ENCODE peak calls at places on chromosome 4, in seven cellular contexts. One of them, this sample, is unnamed.

GRCh38 chr4:123024710-123025109 is 102.3 kb upstream of the NUDT6 start:
- DNase-seq in Peyer's patch: no peak
- DNase-seq in ovary: no peak
- DNase-seq in heart left ventricle: no peak
- DNase-seq in esophagus squamous epithelium: no peak
- DNase-seq in IMR-90: no peak
- DNase-seq in stomach: no peak
- DNase-seq in this sample: no peak

GRCh38 chr4:113784497-113785254 is 23.1 kb upstream of the CAMK2D start:
- DNase-seq in Peyer's patch: no peak
- DNase-seq in ovary: no peak
- DNase-seq in heart left ventricle: no peak
- DNase-seq in esophagus squamous epithelium: no peak
- DNase-seq in IMR-90: peak; percentile 99
- DNase-seq in stomach: no peak
- DNase-seq in this sample: no peak

GRCh38 chr4:620201-620600 is 5.2 kb upstream of the PDE6B start:
- DNase-seq in Peyer's patch: no peak
- DNase-seq in ovary: peak; percentile 4
- DNase-seq in heart left ventricle: no peak
- DNase-seq in esophagus squamous epithelium: no peak
- DNase-seq in IMR-90: no peak
- DNase-seq in stomach: no peak
- DNase-seq in this sample: no peak

GRCh38 chr4:77994194-77994721 is 62.9 kb upstream of the FRAS1 start:
- DNase-seq in Peyer's patch: no peak
- DNase-seq in ovary: no peak
- DNase-seq in heart left ventricle: peak; percentile 24
- DNase-seq in esophagus squamous epithelium: no peak
- DNase-seq in IMR-90: peak; percentile 56
- DNase-seq in stomach: no peak
- DNase-seq in this sample: no peak

GRCh38 chr4:186931519-186931918 is 207.9 kb upstream of the FAT1 start:
- DNase-seq in Peyer's patch: no peak
- DNase-seq in ovary: no peak
- DNase-seq in heart left ventricle: no peak
- DNase-seq in esophagus squamous epithelium: no peak
- DNase-seq in IMR-90: peak; percentile 70
- DNase-seq in stomach: no peak
- DNase-seq in this sample: no peak

GRCh38 chr4:47814896-47815295 is 23.0 kb downstream of the CORIN start:
- DNase-seq in Peyer's patch: no peak
- DNase-seq in ovary: no peak
- DNase-seq in heart left ventricle: no peak
- DNase-seq in esophagus squamous epithelium: no peak
- DNase-seq in IMR-90: peak; percentile 65
- DNase-seq in stomach: no peak
- DNase-seq in this sample: no peak

GRCh38 chr4:187602339-187603092 is 393.1 kb upstream of the ZFP42 start:
- DNase-seq in Peyer's patch: no peak
- DNase-seq in ovary: no peak
- DNase-seq in heart left ventricle: no peak
- DNase-seq in esophagus squamous epithelium: no peak
- DNase-seq in IMR-90: peak; percentile 43
- DNase-seq in stomach: no peak
- DNase-seq in this sample: no peak

GRCh38 chr4:5524451-5524850 is 183.9 kb downstream of the EVC2 start:
- DNase-seq in Peyer's patch: no peak
- DNase-seq in ovary: no peak
- DNase-seq in heart left ventricle: no peak
- DNase-seq in esophagus squamous epithelium: no peak
- DNase-seq in IMR-90: no peak
- DNase-seq in stomach: no peak
- DNase-seq in this sample: no peak

GRCh38 chr4:118950224-118950623 is 61.6 kb downstream of the SYNPO2 start:
- DNase-seq in Peyer's patch: no peak
- DNase-seq in ovary: no peak
- DNase-seq in heart left ventricle: no peak
- DNase-seq in esophagus squamous epithelium: no peak
- DNase-seq in IMR-90: no peak
- DNase-seq in stomach: no peak
- DNase-seq in this sample: no peak

GRCh38 chr4:56128231-56128630 is 179.5 kb downstream of the CEP135 start:
- DNase-seq in Peyer's patch: no peak
- DNase-seq in ovary: no peak
- DNase-seq in heart left ventricle: no peak
- DNase-seq in esophagus squamous epithelium: no peak
- DNase-seq in IMR-90: peak; percentile 28
- DNase-seq in stomach: no peak
- DNase-seq in this sample: no peak

GRCh38 chr4:125639182-125639621 is 324.4 kb downstream of the FAT4 start:
- DNase-seq in Peyer's patch: no peak
- DNase-seq in ovary: no peak
- DNase-seq in heart left ventricle: no peak
- DNase-seq in esophagus squamous epithelium: no peak
- DNase-seq in IMR-90: peak; percentile 1
- DNase-seq in stomach: no peak
- DNase-seq in this sample: no peak

GRCh38 chr4:90977726-90978125 is 850.5 kb downstream of the CCSER1 start:
- DNase-seq in Peyer's patch: no peak
- DNase-seq in ovary: no peak
- DNase-seq in heart left ventricle: no peak
- DNase-seq in esophagus squamous epithelium: no peak
- DNase-seq in IMR-90: no peak
- DNase-seq in stomach: no peak
- DNase-seq in this sample: no peak

GRCh38 chr4:88812420-88812819 is 114.8 kb upstream of the NAP1L5 start:
- DNase-seq in Peyer's patch: no peak
- DNase-seq in ovary: no peak
- DNase-seq in heart left ventricle: no peak
- DNase-seq in esophagus squamous epithelium: no peak
- DNase-seq in IMR-90: no peak
- DNase-seq in stomach: no peak
- DNase-seq in this sample: no peak

GRCh38 chr4:122293374-122294365 is 85.1 kb upstream of the ADAD1 start:
- DNase-seq in Peyer's patch: no peak
- DNase-seq in ovary: no peak
- DNase-seq in heart left ventricle: no peak
- DNase-seq in esophagus squamous epithelium: no peak
- DNase-seq in IMR-90: no peak
- DNase-seq in stomach: no peak
- DNase-seq in this sample: no peak

GRCh38 chr4:107392951-107393350 is 327.1 kb downstream of the PAPSS1 start:
- DNase-seq in Peyer's patch: no peak
- DNase-seq in ovary: no peak
- DNase-seq in heart left ventricle: no peak
- DNase-seq in esophagus squamous epithelium: no peak
- DNase-seq in IMR-90: peak; percentile 1
- DNase-seq in stomach: no peak
- DNase-seq in this sample: no peak

GRCh38 chr4:112448211-112448745 is 67.7 kb downstream of the NEUROG2 start:
- DNase-seq in Peyer's patch: no peak
- DNase-seq in ovary: no peak
- DNase-seq in heart left ventricle: no peak
- DNase-seq in esophagus squamous epithelium: no peak
- DNase-seq in IMR-90: peak; percentile 13
- DNase-seq in stomach: no peak
- DNase-seq in this sample: no peak

GRCh38 chr4:20544645-20545044 is 155.6 kb upstream of the PACRGL start:
- DNase-seq in Peyer's patch: no peak
- DNase-seq in ovary: no peak
- DNase-seq in heart left ventricle: no peak
- DNase-seq in esophagus squamous epithelium: no peak
- DNase-seq in IMR-90: peak; percentile 71
- DNase-seq in stomach: no peak
- DNase-seq in this sample: peak; percentile 1

GRCh38 chr4:176354884-176355283 is 35.1 kb downstream of the SPCS3 start:
- DNase-seq in Peyer's patch: no peak
- DNase-seq in ovary: no peak
- DNase-seq in heart left ventricle: no peak
- DNase-seq in esophagus squamous epithelium: no peak
- DNase-seq in IMR-90: no peak
- DNase-seq in stomach: no peak
- DNase-seq in this sample: no peak

GRCh38 chr4:14977836-14978235 is 24.4 kb upstream of the CPEB2 start:
- DNase-seq in Peyer's patch: no peak
- DNase-seq in ovary: no peak
- DNase-seq in heart left ventricle: no peak
- DNase-seq in esophagus squamous epithelium: no peak
- DNase-seq in IMR-90: no peak
- DNase-seq in stomach: no peak
- DNase-seq in this sample: no peak

GRCh38 chr4:140137654-140138053 is 16.3 kb downstream of the MAML3 start:
- DNase-seq in Peyer's patch: no peak
- DNase-seq in ovary: no peak
- DNase-seq in heart left ventricle: no peak
- DNase-seq in esophagus squamous epithelium: no peak
- DNase-seq in IMR-90: peak; percentile 59
- DNase-seq in stomach: no peak
- DNase-seq in this sample: no peak

GRCh38 chr4:183335369-183335940 is 13.2 kb upstream of the CLDN24 start:
- DNase-seq in Peyer's patch: no peak
- DNase-seq in ovary: no peak
- DNase-seq in heart left ventricle: no peak
- DNase-seq in esophagus squamous epithelium: no peak
- DNase-seq in IMR-90: peak; percentile 96
- DNase-seq in stomach: peak; percentile 23
- DNase-seq in this sample: no peak

GRCh38 chr4:78065514-78066192 is 8.5 kb downstream of the FRAS1 start:
- DNase-seq in Peyer's patch: no peak
- DNase-seq in ovary: no peak
- DNase-seq in heart left ventricle: no peak
- DNase-seq in esophagus squamous epithelium: no peak
- DNase-seq in IMR-90: no peak
- DNase-seq in stomach: no peak
- DNase-seq in this sample: no peak

GRCh38 chr4:61716437-61716836 is 516.3 kb downstream of the ADGRL3 start:
- DNase-seq in Peyer's patch: no peak
- DNase-seq in ovary: no peak
- DNase-seq in heart left ventricle: no peak
- DNase-seq in esophagus squamous epithelium: no peak
- DNase-seq in IMR-90: no peak
- DNase-seq in stomach: no peak
- DNase-seq in this sample: no peak

GRCh38 chr4:136864580-136865185 is 667.6 kb downstream of the PCDH18 start:
- DNase-seq in Peyer's patch: no peak
- DNase-seq in ovary: no peak
- DNase-seq in heart left ventricle: no peak
- DNase-seq in esophagus squamous epithelium: no peak
- DNase-seq in IMR-90: peak; percentile 81
- DNase-seq in stomach: no peak
- DNase-seq in this sample: peak; percentile 77

GRCh38 chr4:111812760-111813159 is 332.5 kb upstream of the FAM241A start:
- DNase-seq in Peyer's patch: no peak
- DNase-seq in ovary: no peak
- DNase-seq in heart left ventricle: no peak
- DNase-seq in esophagus squamous epithelium: no peak
- DNase-seq in IMR-90: no peak
- DNase-seq in stomach: no peak
- DNase-seq in this sample: no peak

GRCh38 chr4:68693325-68694075 is 23.0 kb upstream of the UGT2B15 start:
- DNase-seq in Peyer's patch: no peak
- DNase-seq in ovary: no peak
- DNase-seq in heart left ventricle: no peak
- DNase-seq in esophagus squamous epithelium: no peak
- DNase-seq in IMR-90: no peak
- DNase-seq in stomach: no peak
- DNase-seq in this sample: no peak

GRCh38 chr4:13797061-13797460 is 169.5 kb upstream of the BOD1L1 start:
- DNase-seq in Peyer's patch: no peak
- DNase-seq in ovary: no peak
- DNase-seq in heart left ventricle: no peak
- DNase-seq in esophagus squamous epithelium: no peak
- DNase-seq in IMR-90: no peak
- DNase-seq in stomach: no peak
- DNase-seq in this sample: no peak

GRCh38 chr4:182582245-182582644 is 334.9 kb downstream of the DCTD start:
- DNase-seq in Peyer's patch: no peak
- DNase-seq in ovary: no peak
- DNase-seq in heart left ventricle: no peak
- DNase-seq in esophagus squamous epithelium: no peak
- DNase-seq in IMR-90: no peak
- DNase-seq in stomach: no peak
- DNase-seq in this sample: no peak

GRCh38 chr4:52298444-52298843 is 247.3 kb downstream of the SPATA18 start:
- DNase-seq in Peyer's patch: no peak
- DNase-seq in ovary: no peak
- DNase-seq in heart left ventricle: no peak
- DNase-seq in esophagus squamous epithelium: no peak
- DNase-seq in IMR-90: no peak
- DNase-seq in stomach: no peak
- DNase-seq in this sample: no peak

GRCh38 chr4:182486895-182487294 is 243.7 kb downstream of the TENM3 start:
- DNase-seq in Peyer's patch: no peak
- DNase-seq in ovary: no peak
- DNase-seq in heart left ventricle: no peak
- DNase-seq in esophagus squamous epithelium: no peak
- DNase-seq in IMR-90: no peak
- DNase-seq in stomach: no peak
- DNase-seq in this sample: no peak

GRCh38 chr4:139028191-139028661 is 12.6 kb downstream of the NOCT start:
- DNase-seq in Peyer's patch: no peak
- DNase-seq in ovary: no peak
- DNase-seq in heart left ventricle: peak; percentile 70
- DNase-seq in esophagus squamous epithelium: no peak
- DNase-seq in IMR-90: no peak
- DNase-seq in stomach: peak; percentile 80
- DNase-seq in this sample: no peak
- TF ChIP-seq POLR2A in Peyer's patch: no peak
- TF ChIP-seq POLR2A in ovary: no peak
- TF ChIP-seq POLR2A in heart left ventricle: peak; percentile 40
- TF ChIP-seq POLR2A in esophagus squamous epithelium: no peak
- TF ChIP-seq POLR2A in IMR-90: no peak
- TF ChIP-seq POLR2A in stomach: no peak
- TF ChIP-seq POLR2A in this sample: no peak

GRCh38 chr4:1856071-1856919 is at the start of gene LETM1:
- DNase-seq in Peyer's patch: peak; percentile 99
- DNase-seq in ovary: peak; percentile 97
- DNase-seq in heart left ventricle: peak; percentile 96
- DNase-seq in esophagus squamous epithelium: peak; percentile 76
- DNase-seq in IMR-90: peak; percentile 95
- DNase-seq in stomach: peak; percentile 96
- DNase-seq in this sample: peak; percentile 94
- TF ChIP-seq POLR2A in Peyer's patch: peak; percentile 49
- TF ChIP-seq POLR2A in ovary: peak; percentile 43
- TF ChIP-seq POLR2A in heart left ventricle: peak; percentile 81
- TF ChIP-seq POLR2A in esophagus squamous epithelium: peak; percentile 50
- TF ChIP-seq POLR2A in IMR-90: peak; percentile 67
- TF ChIP-seq POLR2A in stomach: no peak
- TF ChIP-seq POLR2A in this sample: peak; percentile 81

GRCh38 chr4:152540941-152541340 is 5.0 kb upstream of the FBXW7 start:
- DNase-seq in Peyer's patch: no peak
- DNase-seq in ovary: no peak
- DNase-seq in heart left ventricle: no peak
- DNase-seq in esophagus squamous epithelium: no peak
- DNase-seq in IMR-90: no peak
- DNase-seq in stomach: no peak
- DNase-seq in this sample: no peak
- TF ChIP-seq POLR2A in Peyer's patch: no peak
- TF ChIP-seq POLR2A in ovary: no peak
- TF ChIP-seq POLR2A in heart left ventricle: no peak
- TF ChIP-seq POLR2A in esophagus squamous epithelium: no peak
- TF ChIP-seq POLR2A in IMR-90: no peak
- TF ChIP-seq POLR2A in stomach: no peak
- TF ChIP-seq POLR2A in this sample: peak; percentile 24

GRCh38 chr4:185700635-185701034 is 111.4 kb downstream of the SORBS2 start:
- DNase-seq in Peyer's patch: no peak
- DNase-seq in ovary: no peak
- DNase-seq in heart left ventricle: no peak
- DNase-seq in esophagus squamous epithelium: no peak
- DNase-seq in IMR-90: no peak
- DNase-seq in stomach: no peak
- DNase-seq in this sample: no peak
- TF ChIP-seq POLR2A in Peyer's patch: no peak
- TF ChIP-seq POLR2A in ovary: no peak
- TF ChIP-seq POLR2A in heart left ventricle: no peak
- TF ChIP-seq POLR2A in esophagus squamous epithelium: no peak
- TF ChIP-seq POLR2A in IMR-90: no peak
- TF ChIP-seq POLR2A in stomach: no peak
- TF ChIP-seq POLR2A in this sample: no peak